ENCODE peak calls at places on chromosomes 1 and 21, in four cellular contexts. V, W, S and L are unnamed samples.

GRCh38 chr1:182038220-182038619 is 23.3 kb downstream of the ZNF648 start:
- DNase-seq in V (no peak), W (no peak), S (no peak), L (no peak)

GRCh38 chr1:232868793-232869491 is 63.7 kb downstream of the MAP10 start:
- DNase-seq in V (peak), W (peak), S (peak), L (peak)

GRCh38 chr1:185565314-185565713 is 168.9 kb upstream of the HMCN1 start:
- DNase-seq in V (peak), W (peak), S (peak), L (peak)

GRCh38 chr21:16794944-16795343 is 717.9 kb upstream of the CXADR start:
- DNase-seq in V (peak), W (peak), S (peak), L (no peak)

GRCh38 chr1:55131801-55132200 is 83.4 kb downstream of the USP24 start:
- DNase-seq in V (peak), W (peak), S (peak), L (no peak)

GRCh38 chr1:184075040-184076029 is 23.8 kb downstream of the TSEN15 start:
- DNase-seq in V (peak), W (peak), S (peak), L (peak)

GRCh38 chr1:3727042-3727824 is 25.0 kb upstream of the CCDC27 start:
- DNase-seq in V (peak), W (peak), S (peak), L (peak)

GRCh38 chr1:111489604-111490003 is 13.8 kb downstream of the ADORA3 start:
- DNase-seq in V (no peak), W (peak), S (peak), L (no peak)

GRCh38 chr21:41500354-41500753 is 7.6 kb downstream of the TMPRSS2 start:
- DNase-seq in V (no peak), W (no peak), S (no peak), L (no peak)

GRCh38 chr1:199550384-199551067 is 477.0 kb upstream of the NR5A2 start:
- DNase-seq in V (no peak), W (peak), S (peak), L (peak)

DNA sequence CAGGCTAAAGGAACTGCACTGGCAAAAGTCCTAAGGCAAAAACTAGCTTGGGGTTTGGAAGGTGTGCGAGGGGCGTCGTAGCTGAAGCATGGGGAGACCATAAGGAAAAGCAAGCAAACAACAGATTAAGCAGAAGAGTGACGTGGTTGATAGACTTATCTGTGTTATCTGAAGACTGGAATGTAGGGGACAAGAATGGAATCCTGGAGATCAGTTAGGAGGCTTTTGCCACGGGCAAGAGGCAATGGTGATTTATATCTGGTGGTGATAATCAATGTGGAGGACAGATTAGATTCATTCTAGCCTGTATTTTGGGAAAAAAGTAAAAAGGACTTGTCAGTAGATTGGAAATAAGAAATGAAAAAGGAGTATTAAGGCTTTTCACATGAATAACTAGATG is 97.4 kb downstream of the ITSN1 start:
- DNase-seq in V (no peak), W (no peak), S (no peak), L (no peak)
- H3K4me3 ChIP-seq in V (no peak), W (no peak), S (no peak), L (no peak)

DNA sequence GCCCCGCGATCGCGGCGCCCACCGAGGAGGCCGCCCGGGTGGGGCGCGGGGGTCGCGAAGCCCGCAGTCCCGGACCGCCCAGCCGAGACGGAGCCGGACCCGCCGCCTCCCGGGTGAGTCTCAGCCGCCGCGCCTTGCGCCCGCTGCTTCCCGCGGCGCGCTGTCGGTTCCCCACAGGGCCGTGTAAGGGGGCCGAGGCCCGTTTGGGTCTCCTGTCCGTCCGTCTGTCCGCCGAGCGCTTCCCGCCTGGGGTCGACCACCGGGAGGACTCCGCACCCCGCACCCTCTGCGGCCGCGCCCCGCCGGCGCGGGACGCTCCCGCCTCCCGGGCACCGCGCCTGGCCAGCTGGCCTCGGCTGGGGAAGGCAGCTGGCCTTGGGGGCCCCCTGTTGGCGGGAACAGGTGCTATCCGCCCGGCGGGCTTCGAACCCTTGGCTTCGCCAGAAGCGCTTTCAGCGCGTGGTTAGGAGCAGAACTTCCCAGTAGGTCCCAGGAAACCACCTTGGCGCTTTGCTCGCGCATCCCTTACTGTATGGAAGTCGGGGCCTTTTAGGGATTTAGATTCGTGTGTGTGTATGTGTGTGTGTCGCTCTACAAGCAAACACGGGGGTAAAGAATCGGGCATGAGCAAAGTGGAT is 414 bp downstream of the TMEM51 start:
- DNase-seq in V (peak), W (peak), S (peak), L (peak)
- H3K4me3 ChIP-seq in V (peak), W (peak), S (peak), L (peak)

DNA sequence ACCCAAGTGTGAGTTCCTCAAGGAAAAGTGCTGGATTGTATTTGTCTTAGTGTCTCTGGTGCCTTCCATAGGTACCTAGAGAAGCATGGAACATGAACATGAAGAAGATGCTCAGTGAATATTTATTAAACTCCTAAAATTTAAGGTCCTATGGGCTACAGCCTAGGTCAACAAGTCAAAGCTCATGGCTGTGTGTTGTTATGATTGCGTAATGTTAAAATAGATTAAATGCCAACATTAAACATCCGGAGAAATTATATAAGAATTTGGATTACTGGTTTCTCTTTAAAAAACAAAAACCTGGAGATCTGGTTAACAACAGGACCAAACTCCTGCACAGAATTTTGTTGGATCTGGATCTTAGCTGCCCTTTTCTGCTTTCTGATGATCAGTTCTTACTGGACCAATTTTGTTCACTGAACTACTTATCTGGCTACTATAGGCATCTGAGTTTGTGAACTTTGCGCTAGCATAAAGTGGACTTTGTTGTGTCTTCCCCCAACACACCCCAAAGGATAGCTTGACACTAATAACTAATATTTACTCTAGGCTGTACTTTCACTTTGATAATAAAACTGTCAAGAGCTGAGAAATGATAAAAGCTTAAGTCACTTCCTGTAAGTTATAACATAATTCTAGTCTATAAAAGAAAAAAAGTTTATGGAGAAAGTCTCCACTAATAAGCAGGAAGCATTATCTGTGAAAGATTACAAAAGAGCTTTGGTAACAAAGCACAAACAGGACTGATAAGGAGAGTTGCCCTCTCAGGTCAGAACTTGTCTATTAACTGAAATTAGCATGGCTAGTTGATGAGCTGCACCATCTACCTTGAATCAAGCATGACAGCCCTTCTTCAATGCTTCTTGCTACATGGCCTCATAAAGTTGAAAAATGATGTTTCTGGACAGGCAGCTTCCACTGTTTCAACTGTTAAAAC is 20.7 kb downstream of the F5 start:
- DNase-seq in V (peak), W (no peak), S (no peak), L (no peak)
- H3K4me3 ChIP-seq in V (no peak), W (no peak), S (no peak), L (no peak)

DNA sequence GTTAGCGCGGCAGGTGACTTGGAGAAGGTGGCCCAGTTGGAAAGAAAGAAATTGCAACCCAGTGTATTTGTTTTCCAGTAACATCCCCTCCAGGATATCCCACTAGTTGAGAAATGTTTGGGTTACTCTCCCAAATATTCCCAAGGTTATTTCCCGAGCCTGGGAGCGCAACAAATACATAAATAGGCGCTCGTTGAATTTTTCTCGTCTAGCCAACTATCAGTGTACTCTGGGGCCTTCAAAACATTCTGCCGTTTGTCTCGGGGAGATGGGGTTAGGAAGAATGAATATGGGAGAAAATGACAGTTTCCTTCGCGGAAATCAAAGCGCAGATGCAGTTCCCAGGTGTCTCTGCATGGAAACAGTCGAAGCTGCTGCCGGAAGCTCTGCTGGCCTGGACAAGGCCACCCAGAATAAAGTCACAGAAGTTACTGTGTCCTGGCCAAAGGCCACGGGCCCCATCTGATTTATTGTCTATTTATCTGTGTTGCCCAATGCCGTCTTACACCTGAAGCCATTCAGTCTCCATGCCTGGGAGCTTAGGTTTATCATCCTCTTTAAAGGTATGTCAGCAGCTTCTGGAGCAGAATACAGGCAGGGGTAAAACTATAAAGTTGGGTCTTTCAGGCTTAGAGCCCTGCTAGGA is 999 bp downstream of the C1orf115 start:
- DNase-seq in V (no peak), W (no peak), S (no peak), L (no peak)
- H3K4me3 ChIP-seq in V (peak), W (peak), S (no peak), L (peak)